ENCODE peak calls at places on chromosomes 12 and 14, in five cellular contexts. One of them, this sample, is unnamed.

GRCh38 chr14:22106700-22107697 is 433.4 kb upstream of the OR4E1 start:
- DNase-seq in left ventricle myocardium inferior: no peak
- DNase-seq in fibroblast of lung: no peak
- DNase-seq in osteocyte: no peak
- DNase-seq in epithelial cell of esophagus: peak
- DNase-seq in this sample: no peak

GRCh38 chr14:53054457-53054856 is 98.7 kb downstream of the DDHD1 start:
- DNase-seq in left ventricle myocardium inferior: no peak
- DNase-seq in fibroblast of lung: peak
- DNase-seq in epithelial cell of esophagus: peak
- DNase-seq in osteocyte: no peak
- DNase-seq in this sample: no peak

GRCh38 chr12:124379938-124380754 is 85.3 kb downstream of the RFLNA start:
- DNase-seq in left ventricle myocardium inferior: peak
- DNase-seq in osteocyte: peak
- DNase-seq in epithelial cell of esophagus: peak
- DNase-seq in fibroblast of lung: peak
- DNase-seq in this sample: no peak

GRCh38 chr12:45284096-45284901 is 68.4 kb downstream of the ANO6 start:
- DNase-seq in epithelial cell of esophagus: peak
- DNase-seq in left ventricle myocardium inferior: no peak
- DNase-seq in fibroblast of lung: peak
- DNase-seq in osteocyte: no peak
- DNase-seq in this sample: no peak

GRCh38 chr12:43832506-43833168 is 3.2 kb upstream of the TMEM117 start:
- DNase-seq in osteocyte: no peak
- DNase-seq in fibroblast of lung: no peak
- DNase-seq in epithelial cell of esophagus: no peak
- DNase-seq in left ventricle myocardium inferior: no peak
- DNase-seq in this sample: no peak

GRCh38 chr12:27873010-27873409 is 93.0 kb upstream of the MANSC4 start:
- DNase-seq in epithelial cell of esophagus: no peak
- DNase-seq in left ventricle myocardium inferior: no peak
- DNase-seq in osteocyte: no peak
- DNase-seq in fibroblast of lung: no peak
- DNase-seq in this sample: no peak

GRCh38 chr12:26809611-26810298 is 23.2 kb downstream of the ITPR2 start:
- DNase-seq in left ventricle myocardium inferior: no peak
- DNase-seq in epithelial cell of esophagus: no peak
- DNase-seq in osteocyte: no peak
- DNase-seq in fibroblast of lung: no peak
- DNase-seq in this sample: no peak

GRCh38 chr14:65566820-65567522 is 154.4 kb downstream of the FUT8 start:
- DNase-seq in fibroblast of lung: no peak
- DNase-seq in left ventricle myocardium inferior: no peak
- DNase-seq in epithelial cell of esophagus: peak
- DNase-seq in osteocyte: no peak
- DNase-seq in this sample: no peak

GRCh38 chr14:66944872-66945271 is 244.4 kb upstream of the GARIN2 start:
- DNase-seq in fibroblast of lung: peak
- DNase-seq in osteocyte: no peak
- DNase-seq in left ventricle myocardium inferior: no peak
- DNase-seq in epithelial cell of esophagus: peak
- DNase-seq in this sample: no peak

GRCh38 chr12:89162704-89163261 is 189.5 kb downstream of the DUSP6 start:
- DNase-seq in osteocyte: no peak
- DNase-seq in left ventricle myocardium inferior: peak
- DNase-seq in fibroblast of lung: peak
- DNase-seq in epithelial cell of esophagus: peak
- DNase-seq in this sample: no peak

GRCh38 chr14:95500772-95501401 is 15.6 kb downstream of the SYNE3 start:
- DNase-seq in left ventricle myocardium inferior: peak
- DNase-seq in epithelial cell of esophagus: peak
- DNase-seq in fibroblast of lung: peak
- DNase-seq in osteocyte: no peak
- DNase-seq in this sample: no peak

GRCh38 chr14:51283402-51283825 is 43.4 kb downstream of the TMX1 start:
- DNase-seq in epithelial cell of esophagus: peak
- DNase-seq in fibroblast of lung: peak
- DNase-seq in left ventricle myocardium inferior: no peak
- DNase-seq in osteocyte: no peak
- DNase-seq in this sample: no peak

GRCh38 chr12:73226585-73226984 is 954.4 kb downstream of the TRHDE start:
- DNase-seq in fibroblast of lung: no peak
- DNase-seq in osteocyte: no peak
- DNase-seq in left ventricle myocardium inferior: no peak
- DNase-seq in epithelial cell of esophagus: no peak
- DNase-seq in this sample: no peak

GRCh38 chr12:21324551-21324950 is 10.2 kb downstream of the SLCO1A2 start:
- DNase-seq in osteocyte: no peak
- DNase-seq in left ventricle myocardium inferior: no peak
- DNase-seq in fibroblast of lung: no peak
- DNase-seq in epithelial cell of esophagus: no peak
- DNase-seq in this sample: no peak

GRCh38 chr14:65424531-65424930 is 12.0 kb downstream of the FUT8 start:
- DNase-seq in osteocyte: no peak
- DNase-seq in left ventricle myocardium inferior: no peak
- DNase-seq in epithelial cell of esophagus: no peak
- DNase-seq in fibroblast of lung: no peak
- DNase-seq in this sample: no peak

GRCh38 chr12:80862606-80863005 is 75.1 kb downstream of the LIN7A start:
- DNase-seq in left ventricle myocardium inferior: no peak
- DNase-seq in epithelial cell of esophagus: no peak
- DNase-seq in fibroblast of lung: peak
- DNase-seq in osteocyte: no peak
- DNase-seq in this sample: no peak

GRCh38 chr12:89707623-89707991 is 1.0 kb downstream of the ATP2B1 start:
- DNase-seq in fibroblast of lung: no peak
- DNase-seq in epithelial cell of esophagus: peak
- DNase-seq in osteocyte: no peak
- DNase-seq in left ventricle myocardium inferior: peak
- DNase-seq in this sample: peak

GRCh38 chr14:84825481-84825880 is 704.5 kb upstream of the FLRT2 start:
- DNase-seq in epithelial cell of esophagus: peak
- DNase-seq in left ventricle myocardium inferior: no peak
- DNase-seq in fibroblast of lung: peak
- DNase-seq in osteocyte: no peak
- DNase-seq in this sample: no peak

GRCh38 chr12:92044435-92044834 is 101.2 kb downstream of the BTG1 start:
- DNase-seq in osteocyte: no peak
- DNase-seq in epithelial cell of esophagus: no peak
- DNase-seq in fibroblast of lung: no peak
- DNase-seq in left ventricle myocardium inferior: no peak
- DNase-seq in this sample: no peak

GRCh38 chr12:4027412-4027811 is 154.2 kb upstream of the PARP11 start:
- DNase-seq in fibroblast of lung: no peak
- DNase-seq in epithelial cell of esophagus: no peak
- DNase-seq in left ventricle myocardium inferior: no peak
- DNase-seq in osteocyte: no peak
- DNase-seq in this sample: no peak

GRCh38 chr14:85987292-85987691 is 457.3 kb downstream of the FLRT2 start:
- DNase-seq in fibroblast of lung: no peak
- DNase-seq in epithelial cell of esophagus: no peak
- DNase-seq in osteocyte: no peak
- DNase-seq in left ventricle myocardium inferior: no peak
- DNase-seq in this sample: no peak

GRCh38 chr12:10130042-10130441 is at the start of gene CLEC7A:
- DNase-seq in fibroblast of lung: no peak
- DNase-seq in left ventricle myocardium inferior: no peak
- DNase-seq in osteocyte: no peak
- DNase-seq in epithelial cell of esophagus: peak
- DNase-seq in this sample: no peak

GRCh38 chr12:121536929-121537813 is 43.7 kb downstream of the KDM2B start:
- DNase-seq in epithelial cell of esophagus: peak
- DNase-seq in left ventricle myocardium inferior: peak
- DNase-seq in fibroblast of lung: peak
- DNase-seq in osteocyte: peak
- DNase-seq in this sample: peak

GRCh38 chr14:60151715-60152114 is 13.5 kb downstream of the DHRS7 start:
- DNase-seq in epithelial cell of esophagus: peak
- DNase-seq in osteocyte: no peak
- DNase-seq in fibroblast of lung: peak
- DNase-seq in left ventricle myocardium inferior: peak
- DNase-seq in this sample: no peak

GRCh38 chr14:64845878-64846277 is 33.8 kb downstream of the SPTB start:
- DNase-seq in left ventricle myocardium inferior: no peak
- DNase-seq in osteocyte: no peak
- DNase-seq in fibroblast of lung: no peak
- DNase-seq in epithelial cell of esophagus: peak
- DNase-seq in this sample: no peak

GRCh38 chr12:131085125-131085815 is 131.6 kb downstream of the ADGRD1 start:
- DNase-seq in epithelial cell of esophagus: no peak
- DNase-seq in fibroblast of lung: no peak
- DNase-seq in osteocyte: peak
- DNase-seq in left ventricle myocardium inferior: peak
- DNase-seq in this sample: peak

GRCh38 chr12:50926415-50926814 is 25.9 kb upstream of the HIGD1C start:
- DNase-seq in osteocyte: peak
- DNase-seq in epithelial cell of esophagus: no peak
- DNase-seq in left ventricle myocardium inferior: no peak
- DNase-seq in fibroblast of lung: no peak
- DNase-seq in this sample: no peak
- TF ChIP-seq CTCF in osteocyte: no peak
- TF ChIP-seq CTCF in epithelial cell of esophagus: no peak
- TF ChIP-seq CTCF in left ventricle myocardium inferior: no peak
- TF ChIP-seq CTCF in fibroblast of lung: no peak
- TF ChIP-seq CTCF in this sample: no peak

DNA sequence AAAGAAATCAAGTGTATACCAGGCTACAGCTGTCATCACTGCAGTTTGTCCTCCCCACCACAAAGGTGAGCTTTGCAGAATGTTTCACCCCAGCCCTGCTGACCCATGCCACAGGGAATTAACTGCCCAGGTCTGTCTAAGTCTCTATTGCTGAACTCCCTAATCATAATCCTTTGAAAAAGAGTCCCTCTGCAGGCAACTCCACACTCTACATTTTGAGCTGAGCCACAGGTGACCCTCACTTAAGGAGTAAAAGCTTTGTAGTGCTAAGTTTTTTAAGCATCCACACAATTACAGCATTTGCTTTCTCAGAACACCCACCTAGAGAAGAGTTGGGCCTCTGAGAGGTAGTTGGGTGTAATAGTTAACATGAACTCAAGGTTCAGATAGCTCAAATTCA is 90.0 kb downstream of the C12orf50 start:
- DNase-seq in osteocyte: no peak
- DNase-seq in left ventricle myocardium inferior: no peak
- DNase-seq in epithelial cell of esophagus: no peak
- DNase-seq in fibroblast of lung: no peak
- DNase-seq in this sample: no peak
- TF ChIP-seq CTCF in osteocyte: no peak
- TF ChIP-seq CTCF in left ventricle myocardium inferior: no peak
- TF ChIP-seq CTCF in epithelial cell of esophagus: no peak
- TF ChIP-seq CTCF in fibroblast of lung: no peak
- TF ChIP-seq CTCF in this sample: no peak

GRCh38 chr12:96035283-96036236 is at the start of gene LTA4H:
- DNase-seq in left ventricle myocardium inferior: peak
- DNase-seq in fibroblast of lung: peak
- DNase-seq in epithelial cell of esophagus: peak
- DNase-seq in osteocyte: peak
- DNase-seq in this sample: peak
- TF ChIP-seq CTCF in left ventricle myocardium inferior: no peak
- TF ChIP-seq CTCF in fibroblast of lung: no peak
- TF ChIP-seq CTCF in epithelial cell of esophagus: no peak
- TF ChIP-seq CTCF in osteocyte: no peak
- TF ChIP-seq CTCF in this sample: no peak

GRCh38 chr12:6171409-6172015 is 28.7 kb upstream of the CD9 start:
- DNase-seq in left ventricle myocardium inferior: peak
- DNase-seq in fibroblast of lung: no peak
- DNase-seq in epithelial cell of esophagus: no peak
- DNase-seq in osteocyte: no peak
- DNase-seq in this sample: no peak
- TF ChIP-seq CTCF in left ventricle myocardium inferior: no peak
- TF ChIP-seq CTCF in fibroblast of lung: no peak
- TF ChIP-seq CTCF in epithelial cell of esophagus: no peak
- TF ChIP-seq CTCF in osteocyte: no peak
- TF ChIP-seq CTCF in this sample: no peak

DNA sequence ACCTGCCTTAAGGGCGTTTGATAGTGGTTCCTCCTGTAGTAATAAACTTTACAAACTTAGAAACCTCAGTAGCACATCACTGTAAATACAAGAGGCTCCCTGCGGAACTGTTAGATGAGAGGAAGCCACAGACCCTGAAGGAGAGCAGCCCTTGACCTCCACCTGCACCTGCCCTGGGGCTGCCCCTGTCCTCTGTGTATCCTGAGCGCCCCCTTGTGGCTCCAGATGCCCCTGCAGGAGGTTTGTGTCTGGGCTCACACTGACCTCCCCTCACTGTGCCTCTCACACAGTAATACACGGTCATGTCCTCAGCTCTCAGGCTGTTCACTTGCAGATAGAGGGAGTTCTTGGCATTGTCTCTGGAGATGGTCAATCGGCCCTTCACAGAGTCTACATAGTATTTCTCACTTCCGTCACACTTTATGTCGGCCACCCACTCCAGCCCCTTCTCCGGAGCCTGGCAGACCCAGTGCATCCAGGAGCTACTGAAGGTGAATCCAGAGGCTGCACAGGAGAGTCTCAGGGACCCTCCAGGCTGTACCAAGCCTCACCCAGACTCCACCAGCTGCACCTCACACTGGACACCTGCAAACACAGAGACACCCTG is 1059.8 kb downstream of the TMEM121 start:
- DNase-seq in osteocyte: no peak
- DNase-seq in epithelial cell of esophagus: no peak
- DNase-seq in left ventricle myocardium inferior: no peak
- DNase-seq in fibroblast of lung: no peak
- DNase-seq in this sample: no peak
- TF ChIP-seq CTCF in osteocyte: no peak
- TF ChIP-seq CTCF in epithelial cell of esophagus: no peak
- TF ChIP-seq CTCF in left ventricle myocardium inferior: peak
- TF ChIP-seq CTCF in fibroblast of lung: no peak
- TF ChIP-seq CTCF in this sample: no peak

GRCh38 chr14:34064349-34064748 is 113.5 kb upstream of the EGLN3 start:
- DNase-seq in epithelial cell of esophagus: peak
- DNase-seq in osteocyte: no peak
- DNase-seq in left ventricle myocardium inferior: peak
- DNase-seq in fibroblast of lung: peak
- DNase-seq in this sample: no peak
- TF ChIP-seq CTCF in epithelial cell of esophagus: no peak
- TF ChIP-seq CTCF in osteocyte: no peak
- TF ChIP-seq CTCF in left ventricle myocardium inferior: no peak
- TF ChIP-seq CTCF in fibroblast of lung: no peak
- TF ChIP-seq CTCF in this sample: no peak

DNA sequence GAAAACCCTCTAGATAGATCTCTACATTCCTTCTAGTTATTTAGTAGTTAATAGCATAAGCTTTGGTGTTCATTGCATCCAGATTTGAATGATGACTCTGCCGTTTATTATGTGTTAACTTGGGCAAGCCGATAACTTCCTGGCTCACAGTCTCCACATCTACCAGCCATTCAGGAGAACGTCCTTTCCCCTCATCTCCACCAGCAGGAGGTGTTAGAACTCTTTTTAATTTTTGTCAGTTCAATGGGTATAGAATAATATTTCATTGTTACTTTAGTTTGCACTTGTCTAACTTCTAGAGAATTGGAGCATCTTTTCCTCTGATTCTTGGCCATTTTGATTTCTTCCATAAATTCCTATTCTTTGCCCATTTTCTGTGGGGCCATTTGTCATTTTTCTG is 30.0 kb upstream of the WSCD2 start:
- DNase-seq in fibroblast of lung: no peak
- DNase-seq in epithelial cell of esophagus: no peak
- DNase-seq in osteocyte: no peak
- DNase-seq in left ventricle myocardium inferior: no peak
- DNase-seq in this sample: no peak
- TF ChIP-seq CTCF in fibroblast of lung: no peak
- TF ChIP-seq CTCF in epithelial cell of esophagus: peak
- TF ChIP-seq CTCF in osteocyte: peak
- TF ChIP-seq CTCF in left ventricle myocardium inferior: peak
- TF ChIP-seq CTCF in this sample: no peak

This sample was measured in progenitor cell of endocrine pancreas.